ENCODE peak calls at places on chromosomes 13 and 19, in four cellular contexts. R is H1, Q is A549, K is WTC11. Y is an unnamed sample.

GRCh38 chr13:26538363-26539317 is 18.8 kb upstream of the WASF3 start:
- DNase-seq in R (no peak), K (no peak), Q (no peak), Y (no peak)

GRCh38 chr13:39422845-39423565 is 180.0 kb downstream of the LHFPL6 start:
- DNase-seq in K (no peak), Q (no peak), R (no peak), Y (peak)

GRCh38 chr19:30626567-30626966 is 254.4 kb downstream of the ZNF536 start:
- DNase-seq in Q (no peak), R (no peak), K (no peak), Y (no peak)

GRCh38 chr19:45311640-45312039 is 11.0 kb downstream of the CKM start:
- DNase-seq in K (no peak), Q (no peak), R (no peak), Y (peak)

GRCh38 chr13:27667946-27668345 is 46.3 kb downstream of the POLR1D start:
- DNase-seq in K (no peak), R (no peak), Q (no peak), Y (no peak)

GRCh38 chr19:55044771-55045716 is 7.0 kb upstream of the GP6 start:
- DNase-seq in K (peak), R (no peak), Q (no peak), Y (no peak)

GRCh38 chr13:51731759-51732158 is 72.2 kb downstream of the DHRS12 start:
- DNase-seq in R (no peak), K (no peak), Q (peak), Y (peak)

GRCh38 chr13:27005556-27005955 is 166.1 kb downstream of the USP12 start:
- DNase-seq in R (no peak), Q (no peak), K (no peak), Y (peak)

GRCh38 chr19:16340092-16340491 is 15.5 kb downstream of the KLF2 start:
- DNase-seq in K (no peak), R (no peak), Q (peak), Y (no peak)

GRCh38 chr19:16340654-16341053 is 16.0 kb downstream of the KLF2 start:
- DNase-seq in K (no peak), R (no peak), Q (no peak), Y (no peak)

GRCh38 chr19:16337809-16338469 is 13.3 kb downstream of the KLF2 start:
- DNase-seq in Q (no peak), R (no peak), K (no peak), Y (no peak)

GRCh38 chr19:16339361-16339725 is 14.7 kb downstream of the KLF2 start:
- DNase-seq in Q (no peak), K (no peak), R (no peak), Y (no peak)

GRCh38 chr19:16338470-16339360 is 14.1 kb downstream of the KLF2 start:
- DNase-seq in Q (peak), K (no peak), R (no peak), Y (peak)
- TF ChIP-seq MAX in Q (no peak), K (no peak), R (no peak), Y (peak)

DNA sequence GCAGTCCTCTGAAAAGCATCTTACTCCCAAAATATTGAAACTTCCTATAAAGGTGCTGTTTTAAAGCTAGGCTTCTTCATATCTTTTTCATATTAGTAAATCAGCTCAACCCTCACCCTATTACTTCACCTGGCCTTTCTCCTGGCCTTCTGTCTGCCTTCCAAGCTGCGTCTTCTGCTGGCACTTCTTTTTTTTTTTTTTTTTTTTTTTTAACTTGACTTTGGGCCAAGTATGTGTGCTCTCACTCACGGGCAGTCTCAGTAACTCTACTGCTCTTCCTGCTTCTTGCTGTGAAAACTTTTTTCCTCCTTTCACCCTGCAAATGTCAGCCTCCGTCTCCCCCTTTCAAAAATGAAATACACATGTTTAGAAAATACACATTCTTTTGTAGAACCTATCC is 41.2 kb upstream of the KCTD4 start:
- DNase-seq in Q (peak), R (no peak), K (no peak), Y (no peak)
- TF ChIP-seq MAX in Q (no peak), R (no peak), K (no peak), Y (no peak)

DNA sequence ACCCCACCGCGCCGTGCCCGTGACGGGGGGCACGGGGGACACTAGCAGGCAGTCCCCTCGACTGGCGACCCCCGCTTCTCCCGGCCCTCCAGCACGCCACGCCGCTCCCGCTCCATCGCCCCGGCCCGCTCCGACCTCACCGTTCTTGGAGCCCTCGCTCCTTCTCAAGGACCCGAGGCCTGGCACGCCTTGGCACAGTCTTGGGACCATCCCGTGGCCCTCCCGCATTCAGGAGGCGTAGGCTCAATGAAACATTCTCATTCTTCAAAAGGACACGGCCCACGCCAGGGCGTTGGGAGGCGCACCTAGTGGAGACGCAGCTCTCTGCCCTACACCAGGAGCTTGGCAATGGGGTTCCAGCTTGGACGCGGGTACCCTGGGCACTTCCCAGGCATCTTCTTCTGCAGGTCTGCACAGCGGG is 473 bp upstream of the CERS1 start:
- DNase-seq in Q (peak), K (peak), R (peak), Y (no peak)
- TF ChIP-seq MAX in Q (no peak), K (no peak), R (no peak), Y (no peak)

DNA sequence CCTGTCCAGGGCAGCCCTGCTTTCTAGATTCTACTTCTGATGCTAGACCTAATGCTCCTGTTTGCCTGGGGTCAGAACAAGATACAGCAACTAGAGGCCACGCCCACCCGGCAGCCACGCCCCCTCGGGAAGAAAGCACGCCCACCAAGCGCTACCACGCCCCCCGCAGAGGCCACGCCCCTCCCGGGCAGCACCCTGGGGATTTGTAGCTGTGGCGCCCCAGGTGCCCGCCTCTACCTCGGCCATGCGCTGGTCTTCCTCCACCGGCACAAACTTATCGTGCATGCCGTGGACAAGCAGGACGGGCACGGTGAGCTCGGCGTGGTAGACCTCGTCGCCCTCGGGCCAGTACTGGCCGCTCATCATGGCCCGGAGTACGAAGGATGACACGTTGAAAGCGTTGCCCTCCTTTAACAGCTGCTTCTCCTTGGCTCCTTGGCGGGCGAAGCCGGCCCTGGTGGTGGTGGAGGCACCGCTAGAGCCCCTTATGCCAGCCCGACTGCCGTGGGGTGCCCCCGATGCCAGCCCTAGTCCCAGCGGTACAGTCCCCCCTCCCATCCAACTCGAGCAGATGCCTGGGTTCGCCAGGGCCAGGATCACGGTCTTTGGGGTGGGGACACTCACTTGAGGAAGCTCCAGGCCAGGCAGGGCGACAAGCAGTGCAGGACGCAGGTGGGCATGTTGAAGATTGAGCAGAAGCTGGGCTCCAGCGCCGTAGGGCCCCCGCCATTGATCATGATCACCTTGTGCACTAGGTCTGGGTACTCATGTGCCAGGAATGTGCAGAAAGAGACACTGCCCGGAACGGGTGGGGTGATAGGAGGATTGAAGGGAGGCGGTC is 9.0 kb downstream of the ABHD8 start:
- DNase-seq in Q (peak), R (peak), K (peak), Y (peak)
- TF ChIP-seq MAX in Q (no peak), R (no peak), K (no peak), Y (no peak)

DNA sequence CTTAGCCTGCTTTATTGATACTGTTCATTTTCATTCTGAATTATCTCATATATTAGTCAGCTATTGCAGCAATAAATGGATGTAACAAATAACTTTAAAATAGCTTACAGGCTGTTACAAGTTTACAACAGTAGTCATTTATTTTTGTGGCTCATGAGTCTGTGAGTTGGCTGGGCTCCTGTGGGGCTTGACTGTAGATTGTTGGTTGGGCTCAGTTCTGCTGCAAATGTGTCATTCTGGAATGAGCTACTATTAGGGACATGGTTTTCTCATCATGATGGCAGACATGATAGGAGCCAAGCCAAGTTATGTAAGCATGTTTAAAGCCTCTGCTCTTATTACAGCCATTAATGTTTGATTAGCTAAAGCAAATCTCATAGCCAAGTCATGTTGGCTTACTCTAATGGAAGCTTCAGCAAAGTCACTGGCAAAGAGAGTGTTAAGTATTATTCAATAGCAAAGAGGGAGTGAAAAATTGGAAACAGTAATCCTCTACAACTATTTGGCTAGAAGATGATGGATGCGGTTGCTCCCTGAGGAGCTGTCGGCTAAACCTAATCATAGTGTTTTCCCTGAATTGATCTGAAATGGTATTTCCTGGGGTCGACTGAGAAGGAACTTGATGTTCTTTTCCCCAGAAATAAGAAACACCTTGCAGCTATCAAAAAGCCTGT is 391.3 kb downstream of the TDRD3 start:
- DNase-seq in R (no peak), Q (no peak), K (no peak), Y (no peak)
- TF ChIP-seq MAX in R (no peak), Q (no peak), K (no peak), Y (no peak)

DNA sequence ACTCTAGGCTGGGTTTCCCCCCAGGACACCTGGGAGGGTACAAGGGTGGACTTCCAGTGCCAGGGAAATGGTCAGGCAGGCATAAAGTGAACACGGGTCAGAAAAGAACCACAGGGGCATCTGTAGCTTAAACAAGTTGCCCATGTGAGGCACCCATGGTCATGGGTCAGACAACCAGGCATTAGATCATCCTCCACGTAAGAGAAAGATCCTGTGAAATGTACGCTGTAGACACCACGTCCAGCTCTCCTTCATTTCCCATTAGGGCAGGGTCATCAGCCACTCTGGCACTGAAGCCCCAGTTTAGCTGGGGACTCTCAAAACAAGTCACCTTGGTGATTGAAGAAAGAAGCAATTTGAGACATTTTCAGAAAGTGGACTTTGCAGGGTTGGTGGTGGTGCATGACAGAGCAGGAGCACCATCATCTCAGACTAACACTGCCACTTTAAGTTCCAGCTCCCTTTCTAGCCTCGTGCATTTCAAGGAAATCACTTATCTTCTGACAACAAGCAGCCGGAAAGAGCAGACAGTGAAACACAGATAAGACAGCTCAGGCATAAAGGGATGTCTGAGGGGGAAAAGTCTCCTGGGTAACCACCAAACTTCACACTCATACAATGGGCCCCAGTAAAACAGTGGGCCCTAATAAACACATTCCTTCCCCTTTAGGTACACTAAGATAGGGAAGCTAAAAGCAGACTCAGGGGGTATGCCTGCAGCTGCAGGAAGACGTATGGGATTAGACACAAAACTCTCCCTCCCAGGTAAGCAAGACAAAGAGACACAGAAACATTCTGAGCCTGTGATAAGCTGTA is 16.1 kb upstream of the SIGLEC6 start:
- DNase-seq in K (no peak), Q (no peak), R (no peak), Y (peak)
- TF ChIP-seq MAX in K (no peak), Q (no peak), R (no peak), Y (peak)

GRCh38 chr19:1691589-1692290 is 39.3 kb upstream of the TCF3 start:
- DNase-seq in R (no peak), Q (no peak), K (no peak), Y (no peak)

GRCh38 chr19:1685046-1685445 is 32.6 kb upstream of the TCF3 start:
- DNase-seq in K (no peak), R (no peak), Q (no peak), Y (no peak)

DNA sequence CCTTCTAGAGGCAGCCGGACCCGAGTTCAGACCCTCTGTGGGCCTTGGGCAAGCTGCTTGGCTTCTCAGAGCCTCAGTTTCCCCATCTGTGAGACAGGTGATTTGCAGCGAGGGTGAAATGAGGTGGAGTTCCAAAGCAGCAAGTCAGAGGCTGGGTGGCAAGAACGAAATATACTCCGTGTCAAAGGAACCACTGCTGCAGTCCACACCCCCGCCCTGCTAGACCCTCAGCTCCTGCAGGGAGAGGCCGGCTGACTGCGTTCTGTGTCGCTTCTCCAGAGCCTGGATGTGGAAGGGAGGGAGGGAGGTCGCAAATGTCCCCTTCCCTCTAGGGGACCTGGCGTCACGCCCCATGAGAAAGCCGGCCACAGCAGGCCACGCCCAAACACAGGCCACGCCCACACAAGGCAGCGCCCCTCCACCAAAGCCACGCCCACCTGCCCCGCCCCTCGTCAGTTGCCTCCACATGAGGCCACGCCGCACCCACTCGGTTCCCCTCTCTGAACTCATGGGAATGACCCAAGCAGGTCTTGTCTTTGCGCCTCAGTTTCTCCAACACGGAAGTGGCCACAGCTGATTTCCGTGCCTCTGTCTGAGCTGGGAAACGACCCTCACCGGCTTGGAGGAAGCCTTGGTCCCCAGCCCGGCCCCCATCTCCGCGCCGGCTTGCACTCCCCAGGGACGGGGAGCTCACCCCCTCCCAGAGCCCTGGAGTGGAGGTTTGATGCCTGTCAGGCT is 38.3 kb upstream of the TCF3 start:
- DNase-seq in R (peak), Q (no peak), K (peak), Y (peak)
- TF ChIP-seq MAX in R (peak), Q (no peak), K (no peak), Y (peak)